ENCODE peak calls at places on chromosome 3, in five cellular contexts. One of them, this sample, is unnamed.

GRCh38 chr3:124510290-124510689 is 220.0 kb upstream of the UMPS start:
- DNase-seq in dorsolateral prefrontal cortex: no peak
- DNase-seq in stimulated activated CD4-positive, alpha-beta T cell treated with anti-CD3 and anti-CD28 coated beads, Interleukin-1b, Interleukin-23, amount 100 ng/mL, for 1 hour: no peak
- DNase-seq in AG08396: peak; percentile 27
- DNase-seq in HTR-8/SVneo: no peak
- DNase-seq in this sample: no peak

GRCh38 chr3:103794656-103795055 is 1359.8 kb downstream of the ZPLD1 start:
- DNase-seq in stimulated activated CD4-positive, alpha-beta T cell treated with anti-CD3 and anti-CD28 coated beads, Interleukin-1b, Interleukin-23, amount 100 ng/mL, for 1 hour: no peak
- DNase-seq in dorsolateral prefrontal cortex: no peak
- DNase-seq in AG08396: no peak
- DNase-seq in HTR-8/SVneo: peak; percentile 3
- DNase-seq in this sample: no peak

GRCh38 chr3:54870423-54870822 is 57.4 kb downstream of the LRTM1 start:
- DNase-seq in AG08396: peak; percentile 79
- DNase-seq in stimulated activated CD4-positive, alpha-beta T cell treated with anti-CD3 and anti-CD28 coated beads, Interleukin-1b, Interleukin-23, amount 100 ng/mL, for 1 hour: no peak
- DNase-seq in HTR-8/SVneo: peak; percentile 85
- DNase-seq in dorsolateral prefrontal cortex: no peak
- DNase-seq in this sample: no peak

GRCh38 chr3:124202754-124203153 is 210.8 kb upstream of the ROPN1 start:
- DNase-seq in dorsolateral prefrontal cortex: peak; percentile 11
- DNase-seq in HTR-8/SVneo: no peak
- DNase-seq in stimulated activated CD4-positive, alpha-beta T cell treated with anti-CD3 and anti-CD28 coated beads, Interleukin-1b, Interleukin-23, amount 100 ng/mL, for 1 hour: no peak
- DNase-seq in AG08396: no peak
- DNase-seq in this sample: no peak

GRCh38 chr3:11236588-11237461 is 35.4 kb upstream of the ATG7 start:
- DNase-seq in AG08396: no peak
- DNase-seq in stimulated activated CD4-positive, alpha-beta T cell treated with anti-CD3 and anti-CD28 coated beads, Interleukin-1b, Interleukin-23, amount 100 ng/mL, for 1 hour: peak; percentile 64
- DNase-seq in HTR-8/SVneo: no peak
- DNase-seq in dorsolateral prefrontal cortex: no peak
- DNase-seq in this sample: peak; percentile 89

GRCh38 chr3:134527037-134527436 is 41.2 kb downstream of the CEP63 start:
- DNase-seq in HTR-8/SVneo: peak; percentile 7
- DNase-seq in stimulated activated CD4-positive, alpha-beta T cell treated with anti-CD3 and anti-CD28 coated beads, Interleukin-1b, Interleukin-23, amount 100 ng/mL, for 1 hour: no peak
- DNase-seq in dorsolateral prefrontal cortex: no peak
- DNase-seq in AG08396: peak; percentile 8
- DNase-seq in this sample: peak; percentile 25

GRCh38 chr3:195385526-195385925 is 57.3 kb downstream of the ACAP2 start:
- DNase-seq in HTR-8/SVneo: peak; percentile 55
- DNase-seq in dorsolateral prefrontal cortex: no peak
- DNase-seq in AG08396: no peak
- DNase-seq in stimulated activated CD4-positive, alpha-beta T cell treated with anti-CD3 and anti-CD28 coated beads, Interleukin-1b, Interleukin-23, amount 100 ng/mL, for 1 hour: no peak
- DNase-seq in this sample: no peak

GRCh38 chr3:122358633-122359032 is 24.4 kb downstream of the MIX23 start:
- DNase-seq in HTR-8/SVneo: no peak
- DNase-seq in stimulated activated CD4-positive, alpha-beta T cell treated with anti-CD3 and anti-CD28 coated beads, Interleukin-1b, Interleukin-23, amount 100 ng/mL, for 1 hour: no peak
- DNase-seq in dorsolateral prefrontal cortex: no peak
- DNase-seq in AG08396: no peak
- DNase-seq in this sample: no peak

GRCh38 chr3:162437480-162437879 is 940.9 kb downstream of the OTOL1 start:
- DNase-seq in HTR-8/SVneo: no peak
- DNase-seq in AG08396: no peak
- DNase-seq in stimulated activated CD4-positive, alpha-beta T cell treated with anti-CD3 and anti-CD28 coated beads, Interleukin-1b, Interleukin-23, amount 100 ng/mL, for 1 hour: no peak
- DNase-seq in dorsolateral prefrontal cortex: no peak
- DNase-seq in this sample: no peak

GRCh38 chr3:153927107-153927506 is 194.1 kb upstream of the ARHGEF26 start:
- DNase-seq in AG08396: peak; percentile 25
- DNase-seq in HTR-8/SVneo: peak; percentile 3
- DNase-seq in dorsolateral prefrontal cortex: no peak
- DNase-seq in stimulated activated CD4-positive, alpha-beta T cell treated with anti-CD3 and anti-CD28 coated beads, Interleukin-1b, Interleukin-23, amount 100 ng/mL, for 1 hour: no peak
- DNase-seq in this sample: no peak

GRCh38 chr3:129486057-129487035 is 42.1 kb upstream of the RHO start:
- DNase-seq in stimulated activated CD4-positive, alpha-beta T cell treated with anti-CD3 and anti-CD28 coated beads, Interleukin-1b, Interleukin-23, amount 100 ng/mL, for 1 hour: no peak
- DNase-seq in AG08396: peak; percentile 16
- DNase-seq in dorsolateral prefrontal cortex: no peak
- DNase-seq in HTR-8/SVneo: no peak
- DNase-seq in this sample: no peak

GRCh38 chr3:186993210-186993782 is 63.0 kb downstream of the ST6GAL1 start:
- DNase-seq in AG08396: no peak
- DNase-seq in dorsolateral prefrontal cortex: no peak
- DNase-seq in HTR-8/SVneo: no peak
- DNase-seq in stimulated activated CD4-positive, alpha-beta T cell treated with anti-CD3 and anti-CD28 coated beads, Interleukin-1b, Interleukin-23, amount 100 ng/mL, for 1 hour: no peak
- DNase-seq in this sample: no peak

GRCh38 chr3:159447841-159448240 is 540.8 kb upstream of the IL12A start:
- DNase-seq in HTR-8/SVneo: no peak
- DNase-seq in stimulated activated CD4-positive, alpha-beta T cell treated with anti-CD3 and anti-CD28 coated beads, Interleukin-1b, Interleukin-23, amount 100 ng/mL, for 1 hour: no peak
- DNase-seq in AG08396: no peak
- DNase-seq in dorsolateral prefrontal cortex: no peak
- DNase-seq in this sample: no peak

GRCh38 chr3:196219194-196219969 is 3.0 kb downstream of the SLC51A start:
- DNase-seq in dorsolateral prefrontal cortex: peak; percentile 72
- DNase-seq in stimulated activated CD4-positive, alpha-beta T cell treated with anti-CD3 and anti-CD28 coated beads, Interleukin-1b, Interleukin-23, amount 100 ng/mL, for 1 hour: peak; percentile 5
- DNase-seq in AG08396: peak; percentile 89
- DNase-seq in HTR-8/SVneo: peak; percentile 49
- DNase-seq in this sample: peak; percentile 89

GRCh38 chr3:102099913-102100312 is 250.6 kb downstream of the NFKBIZ start:
- DNase-seq in dorsolateral prefrontal cortex: no peak
- DNase-seq in HTR-8/SVneo: no peak
- DNase-seq in stimulated activated CD4-positive, alpha-beta T cell treated with anti-CD3 and anti-CD28 coated beads, Interleukin-1b, Interleukin-23, amount 100 ng/mL, for 1 hour: no peak
- DNase-seq in AG08396: no peak
- DNase-seq in this sample: no peak

GRCh38 chr3:150384517-150385212 is 23.4 kb upstream of the TSC22D2 start:
- DNase-seq in AG08396: no peak
- DNase-seq in dorsolateral prefrontal cortex: no peak
- DNase-seq in stimulated activated CD4-positive, alpha-beta T cell treated with anti-CD3 and anti-CD28 coated beads, Interleukin-1b, Interleukin-23, amount 100 ng/mL, for 1 hour: peak; percentile 5
- DNase-seq in HTR-8/SVneo: no peak
- DNase-seq in this sample: peak; percentile 71